ENCODE peak calls at places on chromosomes 7 and 10, in four cellular contexts. F is IMR-90, C is H9, L is neuronal stem cell. W is an unnamed sample.

GRCh38 chr10:86592413-86592812 is 61.9 kb upstream of the OPN4 start:
- DNase-seq in C (peak; percentile 51), L (no peak), F (no peak), W (peak; percentile 45)

GRCh38 chr7:130910949-130911944 is 177.2 kb upstream of the KLF14 start:
- DNase-seq in F (peak; percentile 63), C (peak; percentile 61), L (no peak), W (no peak)

GRCh38 chr10:49307921-49308320 is 9.0 kb downstream of the C10orf71 start:
- DNase-seq in F (no peak), C (no peak), L (no peak), W (no peak)

GRCh38 chr10:119025336-119025735 is 4.2 kb upstream of the NANOS1 start:
- DNase-seq in L (no peak), C (no peak), F (peak; percentile 64), W (peak; percentile 8)

GRCh38 chr10:71128311-71129010 is 83.9 kb upstream of the UNC5B start:
- DNase-seq in F (no peak), C (no peak), L (no peak), W (no peak)

GRCh38 chr10:13239923-13240322 is 5.7 kb upstream of the UCMA start:
- DNase-seq in F (no peak), C (no peak), L (no peak), W (no peak)

GRCh38 chr10:71454347-71454746 is 57.6 kb downstream of the CDH23 start:
- DNase-seq in F (no peak), L (no peak), C (no peak), W (peak; percentile 36)

GRCh38 chr7:90187507-90188050 is 24.0 kb upstream of the STEAP2 start:
- DNase-seq in F (no peak), L (no peak), C (no peak), W (no peak)

GRCh38 chr7:90738249-90738648 is 142.1 kb downstream of the CDK14 start:
- DNase-seq in F (no peak), L (no peak), C (no peak), W (no peak)

GRCh38 chr7:150972746-150973145 is 5.4 kb downstream of the KCNH2 start:
- DNase-seq in L (no peak), F (no peak), C (no peak), W (no peak)

GRCh38 chr7:157495594-157495993 is 158.8 kb downstream of the DNAJB6 start:
- DNase-seq in C (no peak), F (no peak), L (no peak), W (no peak)
- H4K8ac ChIP-seq in C (no peak overlapping the region), F (no peak overlapping the region), L (no peak overlapping the region), W (no peak overlapping the region)

GRCh38 chr7:114631249-114631822 is 216.7 kb downstream of the FOXP2 start:
- DNase-seq in F (no peak), C (no peak), L (no peak), W (no peak)
- H4K8ac ChIP-seq in F (no peak overlapping the region), C (no peak overlapping the region), L (no peak overlapping the region), W (no peak overlapping the region)

GRCh38 chr7:87131806-87132205 is 20.4 kb upstream of the DMTF1 start:
- DNase-seq in C (no peak), L (no peak), F (no peak), W (no peak)
- H4K8ac ChIP-seq in C (no peak overlapping the region), L (no peak overlapping the region), F (no peak overlapping the region), W (no peak overlapping the region)

GRCh38 chr10:125158528-125159485 is 1.6 kb downstream of the CTBP2 start:
- DNase-seq in F (peak; percentile 54), L (no peak), C (peak; percentile 15), W (no peak)
- H4K8ac ChIP-seq in F (no peak overlapping the region), L (no peak overlapping the region), C (no peak overlapping the region), W (peak overlapping the region; percentile 62)

DNA sequence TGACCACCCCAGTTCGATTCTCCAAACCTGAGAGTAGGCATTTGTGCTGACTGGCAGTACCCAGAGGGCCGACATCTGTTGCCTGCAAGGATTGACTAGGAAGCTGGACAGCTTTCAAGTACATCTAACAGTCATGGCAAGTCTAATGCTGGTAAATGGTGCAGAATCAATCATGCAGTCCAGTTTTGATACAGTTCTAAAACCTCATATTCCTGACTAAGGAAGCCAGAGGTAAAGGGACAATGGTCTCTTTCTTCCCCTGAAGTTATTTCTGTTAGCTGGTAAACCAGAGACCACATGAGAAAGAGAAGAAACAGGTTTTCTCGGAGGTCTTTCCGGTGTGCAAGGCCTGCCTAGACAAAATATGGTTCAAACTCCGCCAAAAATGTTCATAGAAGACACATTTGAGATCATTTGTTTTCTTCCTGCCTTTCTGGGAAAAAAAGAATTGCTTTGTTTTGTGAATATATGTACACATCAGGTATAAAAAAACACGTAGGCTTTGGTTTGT is 97.1 kb downstream of the WDR37 start:
- DNase-seq in F (no peak), L (no peak), C (no peak), W (no peak)
- H4K8ac ChIP-seq in F (no peak overlapping the region), L (no peak overlapping the region), C (no peak overlapping the region), W (no peak overlapping the region)

GRCh38 chr10:7551289-7551688 is 115.5 kb downstream of the ITIH5 start:
- DNase-seq in L (no peak), C (no peak), F (no peak), W (no peak)
- H4K8ac ChIP-seq in L (no peak overlapping the region), C (no peak overlapping the region), F (no peak overlapping the region), W (no peak overlapping the region)

GRCh38 chr10:102064868-102065560 is at the start of gene HPS6:
- DNase-seq in L (peak; percentile 66), F (peak; percentile 84), C (peak; percentile 73), W (peak; percentile 95)
- H4K8ac ChIP-seq in L (no peak within 1 kb of the TSS), F (peak within 1 kb of the TSS; percentile 82), C (no peak within 1 kb of the TSS), W (peak within 1 kb of the TSS; percentile 98)